ENCODE peak calls at places on chromosomes 12 and 14, in six cellular contexts. One of them, this sample, is unnamed.

GRCh38 chr14:52706286-52706685 is 714 bp upstream of the PSMC6 start:
- DNase-seq in astrocyte of the spinal cord: no peak
- DNase-seq in body of pancreas: no peak
- DNase-seq in tibial artery: no peak
- DNase-seq in bronchial epithelial cell: peak
- DNase-seq in A549: peak
- DNase-seq in this sample: peak

GRCh38 chr14:102088012-102088792 is 1.4 kb upstream of the HSP90AA1 start:
- DNase-seq in astrocyte of the spinal cord: no peak
- DNase-seq in body of pancreas: peak
- DNase-seq in tibial artery: peak
- DNase-seq in bronchial epithelial cell: peak
- DNase-seq in A549: no peak
- DNase-seq in this sample: peak

GRCh38 chr14:54590481-54590880 is 23.6 kb downstream of the SAMD4A start:
- DNase-seq in astrocyte of the spinal cord: no peak
- DNase-seq in body of pancreas: no peak
- DNase-seq in tibial artery: no peak
- DNase-seq in bronchial epithelial cell: no peak
- DNase-seq in A549: no peak
- DNase-seq in this sample: no peak

GRCh38 chr14:26282578-26282977 is 315.3 kb downstream of the NOVA1 start:
- DNase-seq in astrocyte of the spinal cord: no peak
- DNase-seq in body of pancreas: no peak
- DNase-seq in tibial artery: no peak
- DNase-seq in bronchial epithelial cell: peak
- DNase-seq in A549: no peak
- DNase-seq in this sample: no peak

GRCh38 chr12:2691340-2692111 is 103.2 kb upstream of the FKBP4 start:
- DNase-seq in astrocyte of the spinal cord: no peak
- DNase-seq in body of pancreas: peak
- DNase-seq in tibial artery: no peak
- DNase-seq in bronchial epithelial cell: peak
- DNase-seq in A549: no peak
- DNase-seq in this sample: no peak

GRCh38 chr14:65594153-65594881 is 181.8 kb downstream of the FUT8 start:
- DNase-seq in astrocyte of the spinal cord: no peak
- DNase-seq in body of pancreas: peak
- DNase-seq in tibial artery: no peak
- DNase-seq in bronchial epithelial cell: peak
- DNase-seq in A549: peak
- DNase-seq in this sample: no peak

GRCh38 chr12:7555752-7556151 is 52.2 kb upstream of the CD163 start:
- DNase-seq in astrocyte of the spinal cord: peak
- DNase-seq in body of pancreas: no peak
- DNase-seq in tibial artery: no peak
- DNase-seq in bronchial epithelial cell: peak
- DNase-seq in A549: no peak
- DNase-seq in this sample: peak

GRCh38 chr12:42129595-42130204 is 15.0 kb downstream of the GXYLT1 start:
- DNase-seq in astrocyte of the spinal cord: peak
- DNase-seq in body of pancreas: peak
- DNase-seq in tibial artery: no peak
- DNase-seq in bronchial epithelial cell: peak
- DNase-seq in A549: peak
- DNase-seq in this sample: peak

GRCh38 chr14:56087824-56088571 is 30.2 kb upstream of the PELI2 start:
- DNase-seq in astrocyte of the spinal cord: peak
- DNase-seq in body of pancreas: peak
- DNase-seq in tibial artery: no peak
- DNase-seq in bronchial epithelial cell: no peak
- DNase-seq in A549: no peak
- DNase-seq in this sample: no peak

GRCh38 chr14:55074662-55075061 is 23.2 kb downstream of the MAPK1IP1L start:
- DNase-seq in astrocyte of the spinal cord: peak
- DNase-seq in body of pancreas: no peak
- DNase-seq in tibial artery: no peak
- DNase-seq in bronchial epithelial cell: no peak
- DNase-seq in A549: no peak
- DNase-seq in this sample: peak

GRCh38 chr12:101642115-101643067 is 47.6 kb downstream of the MYBPC1 start:
- DNase-seq in astrocyte of the spinal cord: no peak
- DNase-seq in body of pancreas: peak
- DNase-seq in tibial artery: no peak
- DNase-seq in bronchial epithelial cell: peak
- DNase-seq in A549: peak
- DNase-seq in this sample: no peak

GRCh38 chr12:3820122-3820521 is 53.1 kb downstream of the PARP11 start:
- DNase-seq in astrocyte of the spinal cord: peak
- DNase-seq in body of pancreas: no peak
- DNase-seq in tibial artery: no peak
- DNase-seq in bronchial epithelial cell: peak
- DNase-seq in A549: peak
- DNase-seq in this sample: peak

GRCh38 chr14:34733245-34733644 is 18.9 kb upstream of the CFL2 start:
- DNase-seq in astrocyte of the spinal cord: peak
- DNase-seq in body of pancreas: no peak
- DNase-seq in tibial artery: no peak
- DNase-seq in bronchial epithelial cell: peak
- DNase-seq in A549: no peak
- DNase-seq in this sample: no peak

GRCh38 chr12:4487024-4487423 is 41.4 kb upstream of the FGF6 start:
- DNase-seq in astrocyte of the spinal cord: no peak
- DNase-seq in body of pancreas: no peak
- DNase-seq in tibial artery: no peak
- DNase-seq in bronchial epithelial cell: no peak
- DNase-seq in A549: no peak
- DNase-seq in this sample: no peak

GRCh38 chr12:111361717-111362576 is 6.9 kb downstream of the PHETA1 start:
- DNase-seq in astrocyte of the spinal cord: no peak
- DNase-seq in body of pancreas: peak
- DNase-seq in tibial artery: no peak
- DNase-seq in bronchial epithelial cell: no peak
- DNase-seq in A549: no peak
- DNase-seq in this sample: no peak

GRCh38 chr12:54141534-54142475 is 47.0 kb downstream of the SMUG1 start:
- DNase-seq in astrocyte of the spinal cord: no peak
- DNase-seq in body of pancreas: no peak
- DNase-seq in tibial artery: peak
- DNase-seq in bronchial epithelial cell: no peak
- DNase-seq in A549: no peak
- DNase-seq in this sample: no peak

GRCh38 chr12:128657378-128657777 is 166.4 kb downstream of the SLC15A4 start:
- DNase-seq in astrocyte of the spinal cord: no peak
- DNase-seq in body of pancreas: no peak
- DNase-seq in tibial artery: no peak
- DNase-seq in bronchial epithelial cell: no peak
- DNase-seq in A549: no peak
- DNase-seq in this sample: no peak

GRCh38 chr12:128652136-128652751 is 171.5 kb downstream of the SLC15A4 start:
- DNase-seq in astrocyte of the spinal cord: no peak
- DNase-seq in body of pancreas: no peak
- DNase-seq in tibial artery: no peak
- DNase-seq in bronchial epithelial cell: no peak
- DNase-seq in A549: no peak
- DNase-seq in this sample: no peak

DNA sequence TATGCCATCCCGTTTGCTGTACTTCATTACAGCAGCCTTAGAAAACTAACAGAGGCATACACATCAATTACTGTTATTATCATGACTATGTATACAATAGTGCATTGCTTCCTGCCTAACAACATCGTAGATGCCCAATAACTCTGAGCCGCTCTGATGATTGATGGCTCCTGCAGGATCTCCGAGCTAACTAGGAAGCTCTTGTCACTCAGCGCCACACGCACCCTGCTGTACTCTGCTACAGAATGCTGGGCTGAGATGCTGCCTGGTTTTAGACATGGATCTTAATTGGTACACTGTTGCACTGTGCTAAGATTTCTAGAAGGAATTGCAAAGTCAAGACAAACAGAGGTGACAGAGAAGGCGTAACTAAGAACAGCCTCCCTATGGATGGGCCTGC is 169.3 kb downstream of the SLC15A4 start:
- DNase-seq in astrocyte of the spinal cord: no peak
- DNase-seq in body of pancreas: no peak
- DNase-seq in tibial artery: no peak
- DNase-seq in bronchial epithelial cell: no peak
- DNase-seq in A549: no peak
- DNase-seq in this sample: no peak
- TF ChIP-seq CTCF in astrocyte of the spinal cord: no peak
- TF ChIP-seq CTCF in body of pancreas: no peak
- TF ChIP-seq CTCF in tibial artery: no peak
- TF ChIP-seq CTCF in bronchial epithelial cell: no peak
- TF ChIP-seq CTCF in A549: no peak
- TF ChIP-seq CTCF in this sample: no peak

DNA sequence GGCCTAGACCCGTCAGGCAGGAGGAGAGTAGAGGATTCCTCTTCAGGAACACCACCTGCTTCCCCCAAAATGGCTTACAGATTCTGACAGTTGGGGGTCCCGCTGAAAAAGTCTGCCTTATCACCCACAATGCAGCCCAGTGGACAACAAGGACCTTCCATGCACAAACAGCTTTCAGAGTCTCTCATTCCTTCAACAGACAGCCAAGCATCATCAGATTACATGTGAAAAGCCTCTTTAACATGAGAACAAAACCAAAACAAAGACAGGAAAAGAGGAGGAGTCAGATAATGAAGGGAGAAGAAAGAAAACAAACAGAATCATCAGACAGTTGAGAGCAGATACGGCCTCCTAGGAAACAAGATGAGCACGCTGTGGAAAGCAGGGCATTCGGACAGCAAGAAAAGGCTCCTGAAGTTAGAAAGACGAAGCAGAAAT is 18.3 kb downstream of the KCTD10 start:
- DNase-seq in astrocyte of the spinal cord: peak
- DNase-seq in body of pancreas: no peak
- DNase-seq in tibial artery: no peak
- DNase-seq in bronchial epithelial cell: no peak
- DNase-seq in A549: no peak
- DNase-seq in this sample: peak
- H3K4me3 ChIP-seq in astrocyte of the spinal cord: no peak
- H3K4me3 ChIP-seq in body of pancreas: no peak
- H3K4me3 ChIP-seq in tibial artery: no peak
- H3K4me3 ChIP-seq in bronchial epithelial cell: no peak
- H3K4me3 ChIP-seq in A549: no peak
- H3K4me3 ChIP-seq in this sample: no peak

GRCh38 chr12:130780325-130780724 is 58.7 kb downstream of the STX2 start:
- DNase-seq in astrocyte of the spinal cord: no peak
- DNase-seq in body of pancreas: no peak
- DNase-seq in tibial artery: no peak
- DNase-seq in bronchial epithelial cell: no peak
- DNase-seq in A549: no peak
- DNase-seq in this sample: no peak

GRCh38 chr12:130778776-130779175 is 60.3 kb downstream of the STX2 start:
- DNase-seq in astrocyte of the spinal cord: no peak
- DNase-seq in body of pancreas: no peak
- DNase-seq in tibial artery: no peak
- DNase-seq in bronchial epithelial cell: no peak
- DNase-seq in A549: no peak
- DNase-seq in this sample: no peak

GRCh38 chr12:130783110-130783715 is 55.8 kb downstream of the STX2 start:
- DNase-seq in astrocyte of the spinal cord: no peak
- DNase-seq in body of pancreas: no peak
- DNase-seq in tibial artery: no peak
- DNase-seq in bronchial epithelial cell: no peak
- DNase-seq in A549: no peak
- DNase-seq in this sample: no peak

GRCh38 chr12:130776857-130777339 is 60.8 kb upstream of the RIMBP2 start:
- DNase-seq in astrocyte of the spinal cord: no peak
- DNase-seq in body of pancreas: no peak
- DNase-seq in tibial artery: no peak
- DNase-seq in bronchial epithelial cell: no peak
- DNase-seq in A549: no peak
- DNase-seq in this sample: no peak

GRCh38 chr12:130780880-130781575 is 58.0 kb downstream of the STX2 start:
- DNase-seq in astrocyte of the spinal cord: no peak
- DNase-seq in body of pancreas: no peak
- DNase-seq in tibial artery: no peak
- DNase-seq in bronchial epithelial cell: no peak
- DNase-seq in A549: no peak
- DNase-seq in this sample: no peak
- TF ChIP-seq CTCF in astrocyte of the spinal cord: no peak
- TF ChIP-seq CTCF in body of pancreas: no peak
- TF ChIP-seq CTCF in tibial artery: no peak
- TF ChIP-seq CTCF in bronchial epithelial cell: no peak
- TF ChIP-seq CTCF in A549: no peak
- TF ChIP-seq CTCF in this sample: no peak

DNA sequence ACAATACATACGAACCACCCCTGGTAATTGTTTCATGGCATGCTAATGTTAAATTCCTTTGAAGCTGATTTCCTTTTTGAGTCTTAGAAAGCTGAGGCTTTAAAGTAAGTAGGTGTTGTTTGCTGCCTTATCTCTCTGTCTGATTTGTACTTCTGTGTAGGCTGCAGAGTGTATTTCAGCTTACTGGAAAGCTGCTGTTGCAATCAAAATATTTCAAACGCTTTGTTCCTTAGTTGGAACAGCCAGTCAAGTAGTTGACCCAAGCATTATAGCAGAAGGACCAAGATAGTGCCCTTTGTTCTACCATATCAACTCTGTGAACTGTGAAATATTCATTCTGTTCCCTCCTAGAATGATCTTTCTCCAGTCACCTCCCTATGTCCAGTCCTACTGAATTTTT is 3.1 kb downstream of the PKP2 start:
- DNase-seq in astrocyte of the spinal cord: no peak
- DNase-seq in body of pancreas: no peak
- DNase-seq in tibial artery: no peak
- DNase-seq in bronchial epithelial cell: peak
- DNase-seq in A549: no peak
- DNase-seq in this sample: peak
- H3K4me3 ChIP-seq in astrocyte of the spinal cord: no peak
- H3K4me3 ChIP-seq in body of pancreas: no peak
- H3K4me3 ChIP-seq in tibial artery: no peak
- H3K4me3 ChIP-seq in bronchial epithelial cell: no peak
- H3K4me3 ChIP-seq in A549: no peak
- H3K4me3 ChIP-seq in this sample: peak

GRCh38 chr12:16564675-16565074 is 41.3 kb downstream of the LMO3 start:
- DNase-seq in astrocyte of the spinal cord: no peak
- DNase-seq in body of pancreas: no peak
- DNase-seq in tibial artery: no peak
- DNase-seq in bronchial epithelial cell: no peak
- DNase-seq in A549: no peak
- DNase-seq in this sample: no peak
- TF ChIP-seq CTCF in astrocyte of the spinal cord: no peak
- TF ChIP-seq CTCF in body of pancreas: no peak
- TF ChIP-seq CTCF in tibial artery: no peak
- TF ChIP-seq CTCF in bronchial epithelial cell: no peak
- TF ChIP-seq CTCF in A549: no peak
- TF ChIP-seq CTCF in this sample: no peak

This sample was measured in choroid plexus epithelial cell.